ENCODE peak calls at places on chromosomes 13 and 19, in ten cellular contexts. H is progenitor cell of endocrine pancreas; J is SK-N-MC; U is HEK293T; D is Peyer's patch; Y is activated T-helper 2 cell treated with anti-CD3 and anti-CD28 coated beads, Interferon-gamma antibody, Interleukin-2, Interleukin-4, amounts not matched to agents 10 μg/mL and 5 μg/mL and 100 μg/mL, durations not matched to agents 14 hours and 24 hours and 36 hours; E is HTR-8/SVneo; M is NCI-H1436; R is stimulated activated CD4-positive, alpha-beta T cell treated with anti-CD3 and anti-CD28 coated beads, TNF-alpha, amount 100 ng/mL, for 1 hour; W is amygdala. P is an unnamed sample.

GRCh38 chr13:110329798-110330461 is 22.8 kb downstream of the COL4A2 start:
- DNase-seq in H (no peak), J (no peak), U (no peak), D (no peak), Y (no peak), E (no peak), M (no peak), R (no peak), W (no peak), P (no peak)

GRCh38 chr13:40261361-40261760 is 405.1 kb downstream of the FOXO1 start:
- DNase-seq in H (no peak), J (no peak), U (no peak), D (no peak), Y (no peak), E (no peak), M (no peak), R (no peak), W (no peak), P (no peak)

GRCh38 chr19:35320285-35320706 is 8.7 kb upstream of the CD22 start:
- DNase-seq in H (no peak), J (no peak), U (no peak), D (no peak), Y (no peak), E (no peak), M (no peak), R (no peak), W (no peak), P (no peak)

GRCh38 chr19:8332976-8333770 is 9.9 kb downstream of the KANK3 start:
- DNase-seq in H (no peak), J (no peak), U (no peak), D (no peak), Y (no peak), E (no peak), M (no peak), R (no peak), W (no peak), P (no peak)

GRCh38 chr19:7349961-7350711 is 1.4 kb downstream of the ARHGEF18 start:
- DNase-seq in H (no peak), J (no peak), U (no peak), D (peak), Y (peak), E (no peak), M (no peak), R (peak), W (no peak), P (no peak)

GRCh38 chr19:44807652-44808462 is 1.0 kb upstream of the BCAM start:
- DNase-seq in H (peak), J (no peak), U (no peak), D (no peak), Y (no peak), E (peak), M (no peak), R (no peak), W (no peak), P (peak)

GRCh38 chr13:26867451-26868067 is 107.0 kb upstream of the GPR12 start:
- DNase-seq in H (peak), J (no peak), U (peak), D (no peak), Y (no peak), E (peak), M (no peak), R (no peak), W (no peak), P (no peak)

GRCh38 chr19:53942001-53942786 is 20.5 kb upstream of the CACNG8 start:
- DNase-seq in H (peak), J (no peak), U (peak), D (no peak), Y (no peak), E (no peak), M (no peak), R (no peak), W (no peak), P (no peak)

GRCh38 chr13:114021464-114022308 is 47.8 kb upstream of the C13orf46 start:
- DNase-seq in H (no peak), J (no peak), U (no peak), D (no peak), Y (no peak), E (no peak), M (no peak), R (no peak), W (peak), P (no peak)

GRCh38 chr13:110217811-110218210 is 89.1 kb downstream of the COL4A1 start:
- DNase-seq in H (no peak), J (no peak), U (no peak), D (no peak), Y (no peak), E (no peak), M (no peak), R (no peak), W (no peak), P (no peak)

GRCh38 chr19:7641288-7642276 is 4.7 kb downstream of the STXBP2 start:
- DNase-seq in H (no peak), J (no peak), U (no peak), D (no peak), Y (no peak), E (no peak), M (no peak), R (no peak), W (no peak), P (no peak)

GRCh38 chr19:18204394-18205179 is 745 bp upstream of the RAB3A start:
- DNase-seq in H (peak), J (no peak), U (no peak), D (peak), Y (no peak), E (peak), M (peak), R (no peak), W (no peak), P (peak)

GRCh38 chr13:65414187-65414586 is 1815.9 kb downstream of the PCDH9 start:
- DNase-seq in H (no peak), J (no peak), U (no peak), D (no peak), Y (no peak), E (no peak), M (no peak), R (no peak), W (no peak), P (no peak)

GRCh38 chr19:49356382-49356781 is 5.8 kb downstream of the TEAD2 start:
- DNase-seq in H (no peak), J (no peak), U (no peak), D (no peak), Y (no peak), E (no peak), M (no peak), R (no peak), W (no peak), P (no peak)

GRCh38 chr13:21541980-21542379 is 62.0 kb downstream of the MICU2 start:
- DNase-seq in H (no peak), J (no peak), U (no peak), D (no peak), Y (no peak), E (no peak), M (no peak), R (no peak), W (no peak), P (no peak)

GRCh38 chr19:51501594-51502263 is at the start of gene SIGLEC12:
- DNase-seq in H (no peak), J (no peak), U (no peak), D (peak), Y (peak), E (no peak), M (no peak), R (no peak), W (no peak), P (peak)

GRCh38 chr13:45340422-45341033 is 455 bp downstream of the TPT1 start:
- DNase-seq in H (peak), J (no peak), U (peak), D (peak), Y (peak), E (peak), M (peak), R (peak), W (peak), P (peak)

GRCh38 chr13:112098699-112099098 is 31.8 kb downstream of the SOX1 start:
- DNase-seq in H (no peak), J (no peak), U (no peak), D (no peak), Y (no peak), E (no peak), M (no peak), R (no peak), W (no peak), P (no peak)

GRCh38 chr13:110616103-110617101 is 1.1 kb downstream of the NAXD start:
- DNase-seq in H (no peak), J (no peak), U (no peak), D (peak), Y (peak), E (no peak), M (peak), R (no peak), W (no peak), P (no peak)

GRCh38 chr19:18905520-18906236 is 9.7 kb upstream of the CERS1 start:
- DNase-seq in H (no peak), J (no peak), U (no peak), D (no peak), Y (no peak), E (no peak), M (no peak), R (no peak), W (no peak), P (no peak)

GRCh38 chr13:111436446-111436845 is 116.0 kb downstream of the TEX29 start:
- DNase-seq in H (no peak), J (no peak), U (no peak), D (no peak), Y (no peak), E (no peak), M (no peak), R (no peak), W (no peak), P (no peak)

GRCh38 chr13:23979361-23980159 is 82.3 kb upstream of the C1QTNF9B start:
- DNase-seq in H (peak), J (no peak), U (peak), D (peak), Y (peak), E (peak), M (no peak), R (no peak), W (peak), P (peak)

GRCh38 chr19:963401-964022 is 20.6 kb upstream of the WDR18 start:
- DNase-seq in H (no peak), J (no peak), U (no peak), D (no peak), Y (no peak), E (no peak), M (no peak), R (no peak), W (no peak), P (no peak)

GRCh38 chr13:42788601-42789000 is 7.2 kb downstream of the FAM216B start:
- DNase-seq in H (no peak), J (no peak), U (no peak), D (no peak), Y (no peak), E (no peak), M (no peak), R (no peak), W (no peak), P (no peak)

GRCh38 chr13:19910336-19911072 is 47.1 kb upstream of the ZMYM5 start:
- DNase-seq in H (no peak), J (no peak), U (no peak), D (no peak), Y (no peak), E (no peak), M (no peak), R (no peak), W (no peak), P (no peak)

GRCh38 chr13:85266771-85267170 is 532.4 kb downstream of the SLITRK6 start:
- DNase-seq in H (no peak), J (no peak), U (peak), D (no peak), Y (no peak), E (no peak), M (no peak), R (no peak), W (no peak), P (no peak)

GRCh38 chr13:46712524-46712923 is 84.4 kb downstream of the ESD start:
- DNase-seq in H (no peak), J (no peak), U (no peak), D (no peak), Y (no peak), E (no peak), M (no peak), R (no peak), W (no peak), P (no peak)

GRCh38 chr13:94139393-94139995 is 340.0 kb downstream of the DCT start:
- DNase-seq in H (no peak), J (no peak), U (no peak), D (no peak), Y (no peak), E (no peak), M (no peak), R (no peak), W (no peak), P (no peak)

GRCh38 chr13:75223981-75224742 is 257.8 kb downstream of the TBC1D4 start:
- DNase-seq in H (no peak), J (no peak), U (no peak), D (no peak), Y (no peak), E (no peak), M (no peak), R (no peak), W (no peak), P (no peak)

GRCh38 chr13:30341815-30342570 is 34.6 kb upstream of the KATNAL1 start:
- DNase-seq in H (no peak), J (no peak), U (no peak), D (peak), Y (no peak), E (peak), M (no peak), R (no peak), W (peak), P (peak)

GRCh38 chr19:39052243-39052746 is 19.9 kb upstream of the FBXO27 start:
- DNase-seq in H (peak), J (no peak), U (peak), D (peak), Y (peak), E (peak), M (peak), R (peak), W (peak), P (peak)

GRCh38 chr19:55353803-55354697 is 469 bp downstream of the COX6B2 start:
- DNase-seq in H (no peak), J (no peak), U (peak), D (peak), Y (peak), E (peak), M (peak), R (peak), W (no peak), P (peak)

GRCh38 chr19:3767050-3767449 is 4.6 kb downstream of the MRPL54 start:
- DNase-seq in H (no peak), J (no peak), U (no peak), D (no peak), Y (no peak), E (no peak), M (no peak), R (no peak), W (no peak), P (no peak)

GRCh38 chr13:20582026-20582425 is 15.1 kb downstream of the IFT88 start:
- DNase-seq in H (no peak), J (no peak), U (no peak), D (no peak), Y (no peak), E (no peak), M (no peak), R (no peak), W (no peak), P (no peak)

GRCh38 chr13:25249001-25249543 is 38.2 kb downstream of the MTMR6 start:
- DNase-seq in H (no peak), J (peak), U (peak), D (no peak), Y (no peak), E (no peak), M (no peak), R (no peak), W (peak), P (peak)

GRCh38 chr19:3852614-3853254 is 16.1 kb downstream of the ZFR2 start:
- DNase-seq in H (no peak), J (no peak), U (peak), D (peak), Y (no peak), E (peak), M (no peak), R (no peak), W (no peak), P (no peak)

GRCh38 chr19:14840206-14840605 is 5.2 kb upstream of the OR7A5 start:
- DNase-seq in H (no peak), J (no peak), U (no peak), D (no peak), Y (no peak), E (no peak), M (no peak), R (no peak), W (no peak), P (no peak)